ENCODE peak calls at places on chromosomes 3 and 15, in six cellular contexts. One of them, this sample, is unnamed.
A peak's percentile ranks its signal among the peaks of the same experiment; 100 is the strongest.

GRCh38 chr3:45958333-45958791 is 15.1 kb downstream of the CXCR6 start:
- DNase-seq in HCT116: no peak
- DNase-seq in fibroblast of lung: peak; percentile 59
- DNase-seq in mucosa of descending colon: no peak
- DNase-seq in endothelial cell: no peak
- DNase-seq in heart right ventricle: no peak
- DNase-seq in this sample: no peak

GRCh38 chr3:46845397-46845859 is 17.8 kb downstream of the MYL3 start:
- DNase-seq in endothelial cell: peak; percentile 2
- DNase-seq in fibroblast of lung: peak; percentile 67
- DNase-seq in heart right ventricle: peak; percentile 81
- DNase-seq in HCT116: no peak
- DNase-seq in mucosa of descending colon: no peak
- DNase-seq in this sample: no peak

GRCh38 chr3:182971637-182972036 is 8.7 kb downstream of the DCUN1D1 start:
- DNase-seq in HCT116: no peak
- DNase-seq in mucosa of descending colon: no peak
- DNase-seq in fibroblast of lung: peak; percentile 56
- DNase-seq in endothelial cell: no peak
- DNase-seq in heart right ventricle: no peak
- DNase-seq in this sample: peak; percentile 54

GRCh38 chr15:28112101-28112760 is 13.1 kb upstream of the OCA2 start:
- DNase-seq in endothelial cell: no peak
- DNase-seq in HCT116: no peak
- DNase-seq in heart right ventricle: no peak
- DNase-seq in fibroblast of lung: no peak
- DNase-seq in mucosa of descending colon: no peak
- DNase-seq in this sample: no peak

GRCh38 chr3:155512175-155512866 is 218.8 kb upstream of the STRIT1 start:
- DNase-seq in HCT116: no peak
- DNase-seq in mucosa of descending colon: no peak
- DNase-seq in fibroblast of lung: no peak
- DNase-seq in endothelial cell: no peak
- DNase-seq in heart right ventricle: no peak
- DNase-seq in this sample: no peak

GRCh38 chr3:23004971-23005370 is 198.2 kb upstream of the UBE2E2 start:
- DNase-seq in fibroblast of lung: peak; percentile 90
- DNase-seq in heart right ventricle: no peak
- DNase-seq in mucosa of descending colon: no peak
- DNase-seq in endothelial cell: no peak
- DNase-seq in HCT116: no peak
- DNase-seq in this sample: no peak

GRCh38 chr3:143249014-143249413 is 129.4 kb downstream of the CHST2 start:
- DNase-seq in heart right ventricle: no peak
- DNase-seq in endothelial cell: no peak
- DNase-seq in mucosa of descending colon: no peak
- DNase-seq in HCT116: no peak
- DNase-seq in fibroblast of lung: no peak
- DNase-seq in this sample: no peak

GRCh38 chr3:69763458-69763857 is 24.2 kb downstream of the MITF start:
- DNase-seq in HCT116: no peak
- DNase-seq in fibroblast of lung: no peak
- DNase-seq in heart right ventricle: no peak
- DNase-seq in mucosa of descending colon: no peak
- DNase-seq in endothelial cell: no peak
- DNase-seq in this sample: no peak

GRCh38 chr15:29822100-29822684 is at the start of gene TJP1:
- DNase-seq in fibroblast of lung: peak; percentile 76
- DNase-seq in HCT116: no peak
- DNase-seq in heart right ventricle: peak; percentile 84
- DNase-seq in mucosa of descending colon: peak; percentile 81
- DNase-seq in endothelial cell: peak; percentile 92
- DNase-seq in this sample: no peak

GRCh38 chr15:29819979-29820801 is 2.1 kb downstream of the TJP1 start:
- DNase-seq in fibroblast of lung: no peak
- DNase-seq in heart right ventricle: no peak
- DNase-seq in endothelial cell: no peak
- DNase-seq in HCT116: no peak
- DNase-seq in mucosa of descending colon: no peak
- DNase-seq in this sample: no peak

GRCh38 chr15:29822685-29823459 is 604 bp upstream of the TJP1 start:
- DNase-seq in heart right ventricle: peak; percentile 70
- DNase-seq in mucosa of descending colon: peak; percentile 66
- DNase-seq in HCT116: peak; percentile 52
- DNase-seq in fibroblast of lung: peak; percentile 85
- DNase-seq in endothelial cell: peak; percentile 73
- DNase-seq in this sample: no peak

GRCh38 chr15:29820802-29821160 is 1.5 kb downstream of the TJP1 start:
- DNase-seq in endothelial cell: no peak
- DNase-seq in heart right ventricle: no peak
- DNase-seq in fibroblast of lung: no peak
- DNase-seq in mucosa of descending colon: no peak
- DNase-seq in HCT116: no peak
- DNase-seq in this sample: no peak

GRCh38 chr15:29821416-29822099 is 710 bp downstream of the TJP1 start:
- DNase-seq in endothelial cell: peak; percentile 75
- DNase-seq in HCT116: peak; percentile 70
- DNase-seq in fibroblast of lung: peak; percentile 88
- DNase-seq in mucosa of descending colon: peak; percentile 80
- DNase-seq in heart right ventricle: peak; percentile 69
- DNase-seq in this sample: peak; percentile 40
- TF ChIP-seq CTCF in endothelial cell: no peak
- TF ChIP-seq CTCF in HCT116: peak; percentile 12
- TF ChIP-seq CTCF in fibroblast of lung: peak; percentile 7
- TF ChIP-seq CTCF in mucosa of descending colon: no peak
- TF ChIP-seq CTCF in heart right ventricle: peak; percentile 54
- TF ChIP-seq CTCF in this sample: no peak

GRCh38 chr3:20837676-20838302 is 651.8 kb upstream of the SGO1 start:
- DNase-seq in endothelial cell: no peak
- DNase-seq in fibroblast of lung: no peak
- DNase-seq in HCT116: no peak
- DNase-seq in mucosa of descending colon: no peak
- DNase-seq in heart right ventricle: no peak
- DNase-seq in this sample: no peak
- TF ChIP-seq CTCF in endothelial cell: no peak
- TF ChIP-seq CTCF in fibroblast of lung: no peak
- TF ChIP-seq CTCF in HCT116: no peak
- TF ChIP-seq CTCF in mucosa of descending colon: no peak
- TF ChIP-seq CTCF in heart right ventricle: no peak
- TF ChIP-seq CTCF in this sample: no peak

GRCh38 chr3:139586420-139587017 is 47.0 kb upstream of the RBP1 start:
- DNase-seq in endothelial cell: no peak
- DNase-seq in HCT116: no peak
- DNase-seq in heart right ventricle: no peak
- DNase-seq in fibroblast of lung: no peak
- DNase-seq in mucosa of descending colon: no peak
- DNase-seq in this sample: peak; percentile 41

GRCh38 chr3:139585820-139586219 is 46.3 kb upstream of the RBP1 start:
- DNase-seq in mucosa of descending colon: no peak
- DNase-seq in heart right ventricle: no peak
- DNase-seq in HCT116: no peak
- DNase-seq in endothelial cell: no peak
- DNase-seq in fibroblast of lung: peak; percentile 38
- DNase-seq in this sample: peak; percentile 5

DNA sequence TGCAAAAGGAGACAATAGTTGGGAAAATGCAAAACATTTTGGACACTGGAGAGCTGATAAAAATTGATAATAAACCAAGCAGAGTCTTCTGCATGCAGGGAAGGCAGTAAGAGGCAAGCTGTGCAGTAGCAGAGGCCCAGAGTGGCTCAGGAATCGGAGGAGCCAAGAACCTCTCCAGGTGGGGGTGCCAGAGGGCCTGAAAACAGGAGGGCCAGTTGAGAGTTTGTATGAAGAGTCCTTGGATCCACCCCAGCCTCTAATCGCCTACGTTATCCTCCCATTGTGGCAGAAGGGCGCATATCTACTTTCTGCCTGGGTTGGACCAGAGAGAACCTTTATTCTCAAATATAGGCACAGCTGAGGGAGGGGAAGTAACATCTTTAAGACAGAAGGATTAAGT is 48.9 kb upstream of the RBP1 start:
- DNase-seq in heart right ventricle: peak; percentile 21
- DNase-seq in fibroblast of lung: no peak
- DNase-seq in HCT116: peak; percentile 6
- DNase-seq in endothelial cell: peak; percentile 51
- DNase-seq in mucosa of descending colon: peak; percentile 36
- DNase-seq in this sample: no peak
- TF ChIP-seq CTCF in heart right ventricle: peak; percentile 47
- TF ChIP-seq CTCF in fibroblast of lung: no peak
- TF ChIP-seq CTCF in HCT116: peak; percentile 35
- TF ChIP-seq CTCF in endothelial cell: no peak
- TF ChIP-seq CTCF in mucosa of descending colon: no peak
- TF ChIP-seq CTCF in this sample: no peak

GRCh38 chr3:173397161-173398110 is at the start of gene NLGN1:
- DNase-seq in fibroblast of lung: peak; percentile 83
- DNase-seq in heart right ventricle: peak; percentile 74
- DNase-seq in endothelial cell: peak; percentile 71
- DNase-seq in mucosa of descending colon: peak; percentile 27
- DNase-seq in HCT116: no peak
- DNase-seq in this sample: no peak
- TF ChIP-seq CTCF in fibroblast of lung: no peak
- TF ChIP-seq CTCF in heart right ventricle: peak; percentile 50
- TF ChIP-seq CTCF in endothelial cell: no peak
- TF ChIP-seq CTCF in mucosa of descending colon: no peak
- TF ChIP-seq CTCF in HCT116: no peak
- TF ChIP-seq CTCF in this sample: no peak

GRCh38 chr15:72229947-72230196 is 1.1 kb downstream of the PKM start:
- DNase-seq in fibroblast of lung: no peak
- DNase-seq in endothelial cell: no peak
- DNase-seq in mucosa of descending colon: peak; percentile 58
- DNase-seq in heart right ventricle: no peak
- DNase-seq in HCT116: no peak
- DNase-seq in this sample: no peak
- TF ChIP-seq CTCF in fibroblast of lung: no peak
- TF ChIP-seq CTCF in endothelial cell: no peak
- TF ChIP-seq CTCF in mucosa of descending colon: no peak
- TF ChIP-seq CTCF in heart right ventricle: no peak
- TF ChIP-seq CTCF in HCT116: no peak
- TF ChIP-seq CTCF in this sample: no peak

GRCh38 chr3:112654979-112655378 is 14.0 kb upstream of the CCDC80 start:
- DNase-seq in heart right ventricle: no peak
- DNase-seq in mucosa of descending colon: no peak
- DNase-seq in fibroblast of lung: no peak
- DNase-seq in HCT116: no peak
- DNase-seq in endothelial cell: no peak
- DNase-seq in this sample: no peak
- TF ChIP-seq CTCF in heart right ventricle: no peak
- TF ChIP-seq CTCF in mucosa of descending colon: no peak
- TF ChIP-seq CTCF in fibroblast of lung: no peak
- TF ChIP-seq CTCF in HCT116: peak; percentile 58
- TF ChIP-seq CTCF in endothelial cell: peak; percentile 40
- TF ChIP-seq CTCF in this sample: no peak